ENCODE peak calls at places on chromosomes 6 and 20, in nine cellular contexts. One of them, this sample, is unnamed.

GRCh38 chr20:38674178-38675133 is 49.8 kb upstream of the SLC32A1 start:
- DNase-seq in CD8-positive, alpha-beta memory T cell: peak; percentile 38
- DNase-seq in AG04450: peak; percentile 8
- DNase-seq in mesendoderm: peak; percentile 71
- DNase-seq in CD4-positive, alpha-beta memory T cell: peak; percentile 41
- DNase-seq in kidney: no peak
- DNase-seq in mammary epithelial cell: peak; percentile 23
- DNase-seq in caudate nucleus: peak; percentile 17
- DNase-seq in spleen: peak; percentile 82
- DNase-seq in this sample: peak; percentile 86

GRCh38 chr20:60054716-60055371 is 96.6 kb downstream of the CDH26 start:
- DNase-seq in CD8-positive, alpha-beta memory T cell: no peak
- DNase-seq in AG04450: no peak
- DNase-seq in mesendoderm: no peak
- DNase-seq in CD4-positive, alpha-beta memory T cell: no peak
- DNase-seq in kidney: no peak
- DNase-seq in mammary epithelial cell: no peak
- DNase-seq in caudate nucleus: no peak
- DNase-seq in spleen: peak; percentile 83
- DNase-seq in this sample: no peak

GRCh38 chr6:12849420-12850200 is 133.0 kb downstream of the PHACTR1 start:
- DNase-seq in CD8-positive, alpha-beta memory T cell: no peak
- DNase-seq in AG04450: no peak
- DNase-seq in mesendoderm: no peak
- DNase-seq in CD4-positive, alpha-beta memory T cell: no peak
- DNase-seq in kidney: no peak
- DNase-seq in mammary epithelial cell: no peak
- DNase-seq in caudate nucleus: no peak
- DNase-seq in spleen: no peak
- DNase-seq in this sample: no peak

GRCh38 chr6:1832358-1832757 is 222.6 kb downstream of the FOXC1 start:
- DNase-seq in CD8-positive, alpha-beta memory T cell: no peak
- DNase-seq in AG04450: no peak
- DNase-seq in mesendoderm: no peak
- DNase-seq in CD4-positive, alpha-beta memory T cell: no peak
- DNase-seq in kidney: no peak
- DNase-seq in mammary epithelial cell: no peak
- DNase-seq in caudate nucleus: no peak
- DNase-seq in spleen: no peak
- DNase-seq in this sample: no peak

GRCh38 chr6:148677594-148678476 is 69.0 kb upstream of the UST start:
- DNase-seq in CD8-positive, alpha-beta memory T cell: no peak
- DNase-seq in AG04450: no peak
- DNase-seq in mesendoderm: no peak
- DNase-seq in CD4-positive, alpha-beta memory T cell: no peak
- DNase-seq in kidney: no peak
- DNase-seq in mammary epithelial cell: no peak
- DNase-seq in caudate nucleus: no peak
- DNase-seq in spleen: no peak
- DNase-seq in this sample: no peak

GRCh38 chr6:28710466-28711191 is 184.9 kb downstream of the GPX5 start:
- DNase-seq in CD8-positive, alpha-beta memory T cell: no peak
- DNase-seq in AG04450: no peak
- DNase-seq in mesendoderm: peak; percentile 94
- DNase-seq in CD4-positive, alpha-beta memory T cell: no peak
- DNase-seq in kidney: no peak
- DNase-seq in mammary epithelial cell: peak; percentile 67
- DNase-seq in caudate nucleus: no peak
- DNase-seq in spleen: no peak
- DNase-seq in this sample: peak; percentile 49

GRCh38 chr6:123333000-123333756 is 303.6 kb downstream of the TRDN start:
- DNase-seq in CD8-positive, alpha-beta memory T cell: no peak
- DNase-seq in AG04450: no peak
- DNase-seq in mesendoderm: no peak
- DNase-seq in CD4-positive, alpha-beta memory T cell: no peak
- DNase-seq in kidney: no peak
- DNase-seq in mammary epithelial cell: no peak
- DNase-seq in caudate nucleus: no peak
- DNase-seq in spleen: no peak
- DNase-seq in this sample: no peak

GRCh38 chr6:137283940-137284910 is 65.0 kb upstream of the IFNGR1 start:
- DNase-seq in CD8-positive, alpha-beta memory T cell: no peak
- DNase-seq in AG04450: no peak
- DNase-seq in mesendoderm: no peak
- DNase-seq in CD4-positive, alpha-beta memory T cell: no peak
- DNase-seq in kidney: no peak
- DNase-seq in mammary epithelial cell: peak; percentile 32
- DNase-seq in caudate nucleus: no peak
- DNase-seq in spleen: no peak
- DNase-seq in this sample: no peak

GRCh38 chr6:151317206-151317994 is 74.0 kb downstream of the ZBTB2 start:
- DNase-seq in CD8-positive, alpha-beta memory T cell: no peak
- DNase-seq in AG04450: no peak
- DNase-seq in mesendoderm: peak; percentile 60
- DNase-seq in CD4-positive, alpha-beta memory T cell: no peak
- DNase-seq in kidney: no peak
- DNase-seq in mammary epithelial cell: peak; percentile 69
- DNase-seq in caudate nucleus: no peak
- DNase-seq in spleen: no peak
- DNase-seq in this sample: no peak

GRCh38 chr20:33130553-33130952 is 37.4 kb upstream of the BPIFA2 start:
- DNase-seq in CD8-positive, alpha-beta memory T cell: no peak
- DNase-seq in AG04450: no peak
- DNase-seq in mesendoderm: no peak
- DNase-seq in CD4-positive, alpha-beta memory T cell: no peak
- DNase-seq in kidney: no peak
- DNase-seq in mammary epithelial cell: peak; percentile 1
- DNase-seq in caudate nucleus: no peak
- DNase-seq in spleen: no peak
- DNase-seq in this sample: no peak

GRCh38 chr6:106729848-106730247 is 100.5 kb downstream of the QRSL1 start:
- DNase-seq in CD8-positive, alpha-beta memory T cell: no peak
- DNase-seq in AG04450: no peak
- DNase-seq in mesendoderm: no peak
- DNase-seq in CD4-positive, alpha-beta memory T cell: no peak
- DNase-seq in kidney: no peak
- DNase-seq in mammary epithelial cell: no peak
- DNase-seq in caudate nucleus: no peak
- DNase-seq in spleen: no peak
- DNase-seq in this sample: no peak

GRCh38 chr6:39684790-39685485 is 40.3 kb downstream of the KIF6 start:
- DNase-seq in CD8-positive, alpha-beta memory T cell: no peak
- DNase-seq in AG04450: no peak
- DNase-seq in mesendoderm: peak; percentile 29
- DNase-seq in CD4-positive, alpha-beta memory T cell: no peak
- DNase-seq in kidney: no peak
- DNase-seq in mammary epithelial cell: no peak
- DNase-seq in caudate nucleus: no peak
- DNase-seq in spleen: no peak
- DNase-seq in this sample: no peak

GRCh38 chr6:73898599-73898998 is 202.6 kb downstream of the CD109 start:
- DNase-seq in CD8-positive, alpha-beta memory T cell: no peak
- DNase-seq in AG04450: no peak
- DNase-seq in mesendoderm: peak; percentile 40
- DNase-seq in CD4-positive, alpha-beta memory T cell: no peak
- DNase-seq in kidney: no peak
- DNase-seq in mammary epithelial cell: no peak
- DNase-seq in caudate nucleus: no peak
- DNase-seq in spleen: no peak
- DNase-seq in this sample: peak; percentile 24

GRCh38 chr6:113495521-113495920 is 361.6 kb upstream of the MARCKS start:
- DNase-seq in CD8-positive, alpha-beta memory T cell: no peak
- DNase-seq in AG04450: peak; percentile 20
- DNase-seq in mesendoderm: peak; percentile 31
- DNase-seq in CD4-positive, alpha-beta memory T cell: no peak
- DNase-seq in kidney: no peak
- DNase-seq in mammary epithelial cell: peak; percentile 44
- DNase-seq in caudate nucleus: no peak
- DNase-seq in spleen: no peak
- DNase-seq in this sample: no peak

GRCh38 chr20:15205023-15205422 is 867.6 kb upstream of the FLRT3 start:
- DNase-seq in CD8-positive, alpha-beta memory T cell: no peak
- DNase-seq in AG04450: no peak
- DNase-seq in mesendoderm: no peak
- DNase-seq in CD4-positive, alpha-beta memory T cell: no peak
- DNase-seq in kidney: no peak
- DNase-seq in mammary epithelial cell: no peak
- DNase-seq in caudate nucleus: no peak
- DNase-seq in spleen: no peak
- DNase-seq in this sample: no peak

GRCh38 chr6:45609141-45609638 is 231.5 kb upstream of the SUPT3H start:
- DNase-seq in CD8-positive, alpha-beta memory T cell: no peak
- DNase-seq in AG04450: peak; percentile 72
- DNase-seq in mesendoderm: no peak
- DNase-seq in CD4-positive, alpha-beta memory T cell: no peak
- DNase-seq in kidney: no peak
- DNase-seq in mammary epithelial cell: no peak
- DNase-seq in caudate nucleus: no peak
- DNase-seq in spleen: no peak
- DNase-seq in this sample: no peak

GRCh38 chr20:517221-517620 is 26.4 kb downstream of the CSNK2A1 start:
- DNase-seq in CD8-positive, alpha-beta memory T cell: no peak
- DNase-seq in AG04450: no peak
- DNase-seq in mesendoderm: no peak
- DNase-seq in CD4-positive, alpha-beta memory T cell: no peak
- DNase-seq in kidney: no peak
- DNase-seq in mammary epithelial cell: no peak
- DNase-seq in caudate nucleus: no peak
- DNase-seq in spleen: no peak
- DNase-seq in this sample: no peak

GRCh38 chr6:119350202-119351004 is 842 bp upstream of the MAN1A1 start:
- DNase-seq in CD8-positive, alpha-beta memory T cell: no peak
- DNase-seq in AG04450: peak; percentile 23
- DNase-seq in mesendoderm: peak; percentile 40
- DNase-seq in CD4-positive, alpha-beta memory T cell: peak; percentile 62
- DNase-seq in kidney: no peak
- DNase-seq in mammary epithelial cell: peak; percentile 38
- DNase-seq in caudate nucleus: no peak
- DNase-seq in spleen: no peak
- DNase-seq in this sample: no peak

GRCh38 chr6:106894978-106895702 is 79.4 kb downstream of the CD24 start:
- DNase-seq in CD8-positive, alpha-beta memory T cell: no peak
- DNase-seq in AG04450: no peak
- DNase-seq in mesendoderm: no peak
- DNase-seq in CD4-positive, alpha-beta memory T cell: no peak
- DNase-seq in kidney: no peak
- DNase-seq in mammary epithelial cell: peak; percentile 78
- DNase-seq in caudate nucleus: no peak
- DNase-seq in spleen: no peak
- DNase-seq in this sample: no peak

DNA sequence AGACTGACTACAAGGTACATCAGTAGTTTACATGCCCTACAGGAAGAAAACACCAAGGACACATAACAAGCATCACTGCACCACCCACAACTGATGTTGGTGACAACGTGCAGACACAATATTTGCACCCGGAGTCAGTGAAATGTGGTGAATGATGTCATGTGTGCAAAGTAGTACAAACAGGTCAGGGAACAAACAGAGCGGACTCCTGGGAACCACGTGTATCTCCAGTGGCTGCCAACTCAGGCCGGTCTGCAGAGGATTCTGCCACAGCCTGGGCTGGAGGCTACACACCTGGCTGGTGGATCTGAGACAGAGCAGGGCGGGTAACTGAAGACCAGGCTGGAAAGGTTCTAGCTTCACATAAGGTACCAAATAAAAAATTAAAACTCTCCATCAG is 28.2 kb upstream of the RPS6KA2 start:
- DNase-seq in CD8-positive, alpha-beta memory T cell: no peak
- DNase-seq in AG04450: no peak
- DNase-seq in mesendoderm: no peak
- DNase-seq in CD4-positive, alpha-beta memory T cell: no peak
- DNase-seq in kidney: no peak
- DNase-seq in mammary epithelial cell: no peak
- DNase-seq in caudate nucleus: no peak
- DNase-seq in spleen: no peak
- DNase-seq in this sample: no peak
- H3K27ac ChIP-seq in CD8-positive, alpha-beta memory T cell: no peak overlapping the region
- H3K27ac ChIP-seq in AG04450: no peak overlapping the region
- H3K27ac ChIP-seq in mesendoderm: no peak overlapping the region
- H3K27ac ChIP-seq in CD4-positive, alpha-beta memory T cell: no peak overlapping the region
- H3K27ac ChIP-seq in kidney: no peak overlapping the region
- H3K27ac ChIP-seq in mammary epithelial cell: no peak overlapping the region
- H3K27ac ChIP-seq in caudate nucleus: no peak overlapping the region
- H3K27ac ChIP-seq in spleen: no peak overlapping the region
- H3K27ac ChIP-seq in this sample: no peak overlapping the region

DNA sequence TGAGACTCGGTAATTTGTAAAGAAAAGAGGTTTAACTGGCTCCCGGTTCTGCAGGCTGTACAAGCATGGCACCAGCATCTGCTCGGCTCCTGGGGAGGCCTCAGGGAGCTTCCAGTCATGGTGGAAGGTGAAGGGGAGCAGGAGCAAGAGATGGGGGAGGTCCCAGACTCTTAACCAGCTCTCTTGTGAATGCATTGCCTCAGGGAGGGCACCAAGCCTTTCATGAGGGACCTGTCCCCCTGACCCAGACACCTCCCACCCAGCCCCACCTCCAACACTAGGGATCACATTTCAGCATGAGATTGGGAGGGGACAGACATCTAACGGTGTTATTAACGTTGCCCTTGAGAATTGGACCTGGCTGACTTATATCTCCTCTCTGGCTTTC is 68.6 kb downstream of the PTPN1 start:
- DNase-seq in CD8-positive, alpha-beta memory T cell: no peak
- DNase-seq in AG04450: no peak
- DNase-seq in mesendoderm: no peak
- DNase-seq in CD4-positive, alpha-beta memory T cell: no peak
- DNase-seq in kidney: no peak
- DNase-seq in mammary epithelial cell: no peak
- DNase-seq in caudate nucleus: no peak
- DNase-seq in spleen: peak; percentile 13
- DNase-seq in this sample: no peak
- H3K27ac ChIP-seq in CD8-positive, alpha-beta memory T cell: no peak overlapping the region
- H3K27ac ChIP-seq in AG04450: no peak overlapping the region
- H3K27ac ChIP-seq in mesendoderm: no peak overlapping the region
- H3K27ac ChIP-seq in CD4-positive, alpha-beta memory T cell: no peak overlapping the region
- H3K27ac ChIP-seq in kidney: no peak overlapping the region
- H3K27ac ChIP-seq in mammary epithelial cell: no peak overlapping the region
- H3K27ac ChIP-seq in caudate nucleus: no peak overlapping the region
- H3K27ac ChIP-seq in spleen: peak overlapping the region; percentile 40
- H3K27ac ChIP-seq in this sample: no peak overlapping the region

DNA sequence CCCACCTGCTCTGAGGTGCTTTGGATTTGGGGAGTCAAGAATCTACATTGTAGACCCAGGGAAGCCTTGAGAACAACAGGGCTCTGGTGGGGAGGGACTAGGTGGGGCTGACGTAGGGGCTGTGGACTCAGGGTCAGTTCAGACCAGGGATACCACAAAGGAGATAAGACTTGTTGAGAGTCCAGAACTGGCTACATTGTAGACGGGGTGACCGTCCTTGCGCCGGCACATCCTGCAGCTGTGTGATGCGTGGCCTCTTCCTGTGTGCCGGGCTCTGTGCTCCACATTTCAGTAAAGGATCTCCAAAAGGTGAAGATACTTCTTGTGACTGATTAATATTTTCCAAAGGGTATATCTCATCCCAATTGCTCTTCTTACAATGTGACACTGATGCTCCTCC is 9.8 kb upstream of the TLDC2 start:
- DNase-seq in CD8-positive, alpha-beta memory T cell: no peak
- DNase-seq in AG04450: no peak
- DNase-seq in mesendoderm: no peak
- DNase-seq in CD4-positive, alpha-beta memory T cell: no peak
- DNase-seq in kidney: no peak
- DNase-seq in mammary epithelial cell: no peak
- DNase-seq in caudate nucleus: no peak
- DNase-seq in spleen: no peak
- DNase-seq in this sample: no peak
- H3K27ac ChIP-seq in CD8-positive, alpha-beta memory T cell: no peak overlapping the region
- H3K27ac ChIP-seq in AG04450: no peak overlapping the region
- H3K27ac ChIP-seq in mesendoderm: no peak overlapping the region
- H3K27ac ChIP-seq in CD4-positive, alpha-beta memory T cell: no peak overlapping the region
- H3K27ac ChIP-seq in kidney: no peak overlapping the region
- H3K27ac ChIP-seq in mammary epithelial cell: no peak overlapping the region
- H3K27ac ChIP-seq in caudate nucleus: no peak overlapping the region
- H3K27ac ChIP-seq in spleen: peak overlapping the region; percentile 71
- H3K27ac ChIP-seq in this sample: no peak overlapping the region

GRCh38 chr20:41002842-41003142 is 25.8 kb upstream of the TOP1 start:
- DNase-seq in CD8-positive, alpha-beta memory T cell: no peak
- DNase-seq in AG04450: no peak
- DNase-seq in mesendoderm: no peak
- DNase-seq in CD4-positive, alpha-beta memory T cell: no peak
- DNase-seq in kidney: peak; percentile 91
- DNase-seq in mammary epithelial cell: no peak
- DNase-seq in caudate nucleus: no peak
- DNase-seq in spleen: no peak
- DNase-seq in this sample: no peak
- H3K27ac ChIP-seq in CD8-positive, alpha-beta memory T cell: peak overlapping the region; percentile 90
- H3K27ac ChIP-seq in AG04450: peak overlapping the region; percentile 100
- H3K27ac ChIP-seq in mesendoderm: no peak overlapping the region
- H3K27ac ChIP-seq in CD4-positive, alpha-beta memory T cell: peak overlapping the region; percentile 72
- H3K27ac ChIP-seq in kidney: peak overlapping the region; percentile 75
- H3K27ac ChIP-seq in mammary epithelial cell: peak overlapping the region; percentile 99
- H3K27ac ChIP-seq in caudate nucleus: no peak overlapping the region
- H3K27ac ChIP-seq in spleen: peak overlapping the region; percentile 71
- H3K27ac ChIP-seq in this sample: no peak overlapping the region